ENCODE peak calls at places on chromosomes 7 and 10, in nine cellular contexts. Q is brain microvascular endothelial cell, F is RWPE1, J is H9, H is left ventricle myocardium inferior, C is body of pancreas, S is heart left ventricle, N is K562, V is mammary epithelial cell. B is an unnamed sample.

GRCh38 chr7:127440206-127440605 is 47.7 kb upstream of the ZNF800 start:
- DNase-seq in C (no peak), N (no peak), S (no peak), F (no peak), J (no peak), Q (no peak), V (no peak), H (no peak), B (no peak)

GRCh38 chr10:124742418-124743187 is 1.6 kb downstream of the FAM53B start:
- DNase-seq in V (peak; percentile 33), N (peak; percentile 39), C (no peak), H (no peak), S (no peak), J (no peak), F (peak; percentile 26), Q (peak; percentile 24), B (no peak)

GRCh38 chr7:95527033-95527775 is 41.5 kb downstream of the ASB4 start:
- DNase-seq in S (peak; percentile 50), V (peak; percentile 20), Q (peak; percentile 15), F (peak; percentile 80), C (peak; percentile 54), H (no peak), N (peak; percentile 74), J (peak; percentile 75), B (no peak)

GRCh38 chr7:28685660-28686417 is 272.3 kb downstream of the TRIL start:
- DNase-seq in C (peak; percentile 95), S (peak; percentile 97), Q (peak; percentile 99), N (peak; percentile 38), H (peak; percentile 88), J (peak; percentile 83), F (peak; percentile 94), V (peak; percentile 96), B (peak; percentile 85)

GRCh38 chr10:8211631-8212030 is 157.1 kb downstream of the GATA3 start:
- DNase-seq in Q (no peak), C (no peak), F (no peak), S (no peak), H (no peak), J (no peak), N (no peak), V (peak; percentile 11), B (no peak)

GRCh38 chr10:126203746-126204145 is 184.5 kb downstream of the ADAM12 start:
- DNase-seq in H (no peak), N (no peak), V (no peak), Q (peak; percentile 48), F (no peak), J (no peak), C (no peak), S (no peak), B (no peak)

GRCh38 chr10:31197886-31198285 is 121.1 kb upstream of the ZEB1 start:
- DNase-seq in F (no peak), J (no peak), C (no peak), H (no peak), N (no peak), Q (no peak), V (peak; percentile 37), S (no peak), B (no peak)

GRCh38 chr7:29146082-29146706 is at the start of gene CPVL:
- DNase-seq in J (peak; percentile 78), N (no peak), S (peak; percentile 75), V (no peak), H (peak; percentile 70), C (peak; percentile 25), F (peak; percentile 33), Q (no peak), B (no peak)

GRCh38 chr10:45514283-45515270 is 140.6 kb downstream of the ALOX5 start:
- DNase-seq in Q (no peak), C (no peak), V (peak; percentile 86), S (no peak), J (no peak), F (peak; percentile 55), N (no peak), H (no peak), B (no peak)

GRCh38 chr10:110349826-110350225 is 45.1 kb upstream of the SMNDC1 start:
- DNase-seq in V (no peak), H (no peak), Q (no peak), C (no peak), F (no peak), N (no peak), J (no peak), S (no peak), B (no peak)

GRCh38 chr10:72685264-72685921 is 6.5 kb upstream of the MCU start:
- DNase-seq in F (no peak), V (no peak), Q (no peak), N (no peak), C (no peak), H (no peak), J (no peak), S (no peak), B (no peak)

GRCh38 chr7:81769891-81770818 is at the start of gene HGF:
- DNase-seq in F (no peak), S (peak; percentile 65), Q (peak; percentile 62), C (peak; percentile 13), N (no peak), H (peak; percentile 58), V (no peak), J (peak; percentile 49), B (no peak)

GRCh38 chr10:28991326-28991725 is 297.5 kb upstream of the LYZL1 start:
- DNase-seq in J (no peak), V (peak; percentile 56), F (peak; percentile 76), S (peak; percentile 21), Q (peak; percentile 63), C (no peak), H (no peak), N (no peak), B (no peak)

GRCh38 chr7:144547888-144548287 is 144.4 kb upstream of the NOBOX start:
- DNase-seq in C (no peak), N (no peak), V (no peak), H (no peak), J (no peak), S (no peak), Q (no peak), F (no peak), B (no peak)

DNA sequence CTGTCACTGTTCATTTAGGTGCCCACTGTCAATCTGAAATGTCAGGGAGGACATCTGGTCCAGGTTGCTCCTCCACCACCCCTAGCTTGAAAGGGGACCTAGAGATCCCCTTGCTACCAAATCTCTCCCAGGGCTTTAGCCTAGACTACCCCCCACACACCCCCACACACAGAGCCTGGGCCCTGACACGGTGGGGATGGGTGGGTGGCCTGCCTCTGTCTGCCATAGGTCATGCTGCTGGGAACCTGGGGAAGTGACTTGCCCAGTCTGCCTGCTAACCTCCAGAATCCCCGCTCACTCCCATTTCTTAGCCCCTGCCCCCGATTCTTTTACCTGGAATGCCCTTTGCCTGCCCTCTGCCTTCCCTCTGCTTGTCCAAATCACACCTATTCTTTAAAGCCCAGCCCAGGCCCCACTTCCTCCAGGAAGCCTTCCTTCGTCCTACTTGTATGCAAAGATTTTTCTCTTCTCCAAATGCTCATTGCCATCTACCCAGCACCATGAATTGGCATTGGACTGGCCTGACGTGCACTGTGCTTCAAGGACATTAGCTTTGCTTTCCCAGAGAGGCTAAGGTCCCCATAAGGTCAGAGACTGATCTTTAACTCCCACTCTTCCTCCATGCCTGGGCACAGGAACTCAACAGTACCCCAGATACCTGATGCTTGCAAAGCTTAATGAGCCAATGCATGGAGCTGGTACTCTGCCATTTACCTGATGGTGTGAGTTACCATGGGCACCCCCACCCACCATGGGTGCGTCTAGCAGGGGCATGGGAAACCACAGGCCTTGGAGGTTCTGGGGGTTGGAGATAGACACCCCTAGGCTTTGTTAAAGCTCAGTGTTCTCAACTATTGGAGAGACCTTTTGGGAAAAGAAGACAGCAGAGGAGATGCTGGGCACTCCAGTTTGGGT is 1.9 kb upstream of the SMARCD3 start:
- DNase-seq in H (no peak), V (no peak), S (no peak), Q (no peak), C (no peak), J (no peak), F (no peak), N (no peak), B (peak; percentile 23)
- H3K27ac ChIP-seq in H (peak overlapping the region; percentile 99), V (no peak overlapping the region), S (peak overlapping the region; percentile 100), Q (no peak overlapping the region), C (peak overlapping the region; percentile 12), J (no peak overlapping the region), F (peak overlapping the region; percentile 77), N (no peak overlapping the region), B (no peak overlapping the region)

DNA sequence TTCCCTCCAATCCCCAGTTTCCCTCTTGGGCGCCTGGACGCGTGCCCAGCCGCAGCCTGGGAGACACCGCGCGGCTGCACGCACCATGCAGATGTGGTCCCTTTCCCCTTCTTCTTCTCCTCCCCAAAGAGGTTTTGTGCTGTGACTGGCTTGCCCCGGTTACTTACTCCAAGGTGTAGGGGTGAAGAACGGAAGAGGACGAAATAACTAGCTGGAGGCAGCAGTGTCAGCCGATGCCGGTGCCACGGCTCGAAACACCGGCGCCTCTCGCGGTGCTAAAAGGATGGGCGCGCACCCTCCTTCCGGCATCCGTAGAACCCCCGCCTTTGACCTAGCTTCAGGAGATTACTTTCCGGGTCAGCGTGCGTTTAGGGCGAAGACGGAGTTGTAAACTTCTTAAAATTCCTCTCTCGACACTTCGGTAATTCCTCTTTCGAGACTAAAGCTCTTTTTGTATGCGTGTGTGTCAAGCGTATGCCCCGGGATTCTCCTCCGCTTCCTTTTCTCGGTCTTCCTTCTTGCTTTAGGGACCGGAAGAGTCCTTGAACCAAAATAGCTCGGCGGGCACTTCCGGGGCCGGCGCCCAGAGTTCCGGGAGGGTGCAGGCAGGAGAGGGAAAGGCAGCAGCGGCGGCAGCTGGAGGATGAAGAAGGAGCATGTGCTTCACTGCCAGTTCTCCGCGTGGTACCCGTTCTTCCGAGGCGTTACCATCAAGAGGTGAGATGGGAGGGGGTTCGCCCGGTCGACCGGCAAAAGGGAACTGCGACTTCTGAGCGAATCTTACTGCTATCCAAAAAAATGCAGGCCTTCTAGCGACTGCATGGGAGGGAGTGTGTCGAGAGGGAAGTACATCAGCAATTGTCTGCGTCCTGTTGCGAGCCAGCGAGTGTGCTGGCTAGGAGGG is at the start of the genes CDC123 and NUDT5:
- DNase-seq in Q (peak; percentile 90), S (peak; percentile 90), J (peak; percentile 89), H (peak; percentile 88), V (peak; percentile 89), C (peak; percentile 83), F (peak; percentile 90), N (peak; percentile 89), B (peak; percentile 86)
- TF ChIP-seq CTCF in Q (no peak), S (peak; percentile 9), J (no peak), H (no peak), V (peak; percentile 17), C (no peak), F (no peak), N (no peak), B (no peak)

GRCh38 chr10:50504389-50504788 is 119.4 kb downstream of the SGMS1 start:
- DNase-seq in C (no peak), J (no peak), H (no peak), Q (no peak), F (no peak), V (no peak), S (no peak), N (no peak), B (no peak)
- H3K27ac ChIP-seq in C (no peak overlapping the region), J (no peak overlapping the region), H (no peak overlapping the region), Q (no peak overlapping the region), F (no peak overlapping the region), V (peak overlapping the region; percentile 72), S (no peak overlapping the region), N (no peak overlapping the region), B (peak overlapping the region; percentile 38)

DNA sequence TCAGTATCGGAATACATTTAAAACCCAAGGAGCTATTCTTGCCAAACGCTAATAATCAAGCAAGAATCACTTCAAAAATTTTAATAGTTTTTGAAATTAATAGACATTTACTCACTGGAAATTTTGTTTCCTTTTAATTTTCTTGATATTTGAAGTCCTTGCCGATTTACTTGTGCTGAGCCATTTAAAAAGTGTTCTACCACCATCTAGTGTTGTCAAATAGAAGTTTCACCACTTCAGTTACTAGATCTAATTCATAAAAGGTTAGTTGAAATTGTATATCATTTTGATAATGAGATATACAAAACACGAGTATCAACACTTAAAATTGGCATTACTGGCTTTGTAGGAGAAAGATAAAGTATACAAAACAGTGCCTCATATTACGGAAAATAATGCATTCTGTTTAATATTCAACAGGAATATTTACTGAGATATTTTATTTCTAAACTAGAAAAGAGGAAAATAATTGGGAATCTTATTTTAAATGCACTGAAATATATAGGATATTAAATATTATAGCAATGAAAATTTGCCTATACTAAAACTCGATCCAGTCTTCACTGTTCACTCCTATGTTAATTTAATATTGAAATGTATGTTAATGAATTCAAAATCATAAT is 664.8 kb upstream of the SEMA3D start:
- DNase-seq in V (peak; percentile 13), N (no peak), F (peak; percentile 11), S (no peak), J (no peak), H (no peak), C (no peak), Q (no peak), B (no peak)
- TF ChIP-seq CTCF in V (peak; percentile 51), N (no peak), F (peak; percentile 49), S (no peak), J (peak; percentile 73), H (peak; percentile 37), C (peak; percentile 41), Q (peak; percentile 23), B (peak; percentile 54)